ENCODE peak calls at places on chromosomes 12 and 14, in five cellular contexts. U is sigmoid colon, B is heart right ventricle, I is IMR-90, Y is ascending aorta. N is an unnamed sample.

GRCh38 chr14:70013269-70013873 is 134.2 kb downstream of the SMOC1 start:
- DNase-seq in B (no peak), I (peak), U (no peak), Y (no peak), N (no peak)

GRCh38 chr12:116202433-116202832 is 75.1 kb downstream of the MED13L start:
- DNase-seq in U (no peak), I (no peak), Y (no peak), B (no peak), N (no peak)

GRCh38 chr12:88052686-88053085 is 23.5 kb upstream of the C12orf50 start:
- DNase-seq in B (no peak), I (peak), U (no peak), Y (no peak), N (no peak)

GRCh38 chr12:106138646-106139421 is at the start of gene NUAK1:
- DNase-seq in Y (peak), U (peak), B (peak), I (peak), N (no peak)

GRCh38 chr14:100192250-100192671 is 32.8 kb upstream of the DEGS2 start:
- DNase-seq in I (no peak), U (peak), Y (peak), B (peak), N (no peak)

GRCh38 chr14:92455231-92455630 is 58.4 kb upstream of the RIN3 start:
- DNase-seq in U (no peak), I (no peak), B (no peak), Y (no peak), N (no peak)

GRCh38 chr14:58315606-58316005 is 17.3 kb downstream of the ARID4A start:
- DNase-seq in Y (no peak), B (no peak), U (no peak), I (peak), N (no peak)

GRCh38 chr12:30437616-30438015 is 258.1 kb downstream of the IPO8 start:
- DNase-seq in Y (no peak), B (no peak), U (no peak), I (peak), N (no peak)

GRCh38 chr12:13208533-13209278 is 12.2 kb downstream of the EMP1 start:
- DNase-seq in I (peak), B (no peak), Y (no peak), U (no peak), N (no peak)

GRCh38 chr14:25988536-25988935 is 609.3 kb downstream of the NOVA1 start:
- DNase-seq in Y (no peak), B (no peak), I (no peak), U (no peak), N (no peak)

GRCh38 chr14:75831455-75831854 is 150.3 kb downstream of the TGFB3 start:
- DNase-seq in Y (peak), I (peak), U (peak), B (peak), N (no peak)

GRCh38 chr14:31286456-31287293 is 79.1 kb upstream of the HECTD1 start:
- DNase-seq in U (no peak), B (no peak), I (no peak), Y (no peak), N (no peak)

GRCh38 chr14:20177433-20177974 is 13.2 kb upstream of the OR11G2 start:
- DNase-seq in Y (no peak), U (no peak), B (no peak), I (no peak), N (no peak)

GRCh38 chr12:16603265-16603915 is 2.6 kb downstream of the LMO3 start:
- DNase-seq in Y (no peak), I (no peak), U (no peak), B (no peak), N (no peak)

GRCh38 chr12:113007166-113007565 is 28.8 kb downstream of the OAS2 start:
- DNase-seq in B (no peak), I (peak), U (no peak), Y (peak), N (no peak)

GRCh38 chr14:47392351-47392750 is 283.1 kb downstream of the MDGA2 start:
- DNase-seq in I (no peak), U (no peak), Y (no peak), B (no peak), N (no peak)

GRCh38 chr12:124548854-124549378 is 18.5 kb downstream of the NCOR2 start:
- DNase-seq in B (no peak), Y (peak), U (peak), I (peak), N (no peak)

GRCh38 chr14:102568115-102568614 is 24.3 kb upstream of the RCOR1 start:
- DNase-seq in Y (no peak), B (no peak), U (no peak), I (no peak), N (no peak)

GRCh38 chr14:36520601-36521525 is 831 bp upstream of the NKX2-1 start:
- DNase-seq in Y (no peak), U (no peak), I (peak), B (no peak), N (no peak)

GRCh38 chr12:26047401-26048226 is 77.2 kb downstream of the BHLHE41 start:
- DNase-seq in U (no peak), I (no peak), B (no peak), Y (no peak), N (no peak)

GRCh38 chr14:75452900-75453816 is 25.3 kb downstream of the JDP2 start:
- DNase-seq in Y (peak), B (peak), I (peak), U (peak), N (peak)

GRCh38 chr12:85237320-85237719 is 42.7 kb upstream of the ALX1 start:
- DNase-seq in I (no peak), U (no peak), Y (no peak), B (no peak), N (no peak)

GRCh38 chr14:97306133-97306784 is 509.1 kb downstream of the VRK1 start:
- DNase-seq in I (no peak), Y (no peak), U (no peak), B (no peak), N (no peak)

GRCh38 chr14:67413806-67414769 is 2.1 kb upstream of the PLEK2 start:
- DNase-seq in U (peak), B (no peak), Y (peak), I (peak), N (no peak)

GRCh38 chr12:31233061-31233730 is 92.8 kb downstream of the SINHCAF start:
- DNase-seq in I (no peak), B (no peak), U (no peak), Y (no peak), N (no peak)

GRCh38 chr12:84480803-84481202 is 431.8 kb downstream of the SLC6A15 start:
- DNase-seq in B (no peak), Y (no peak), U (no peak), I (no peak), N (no peak)

GRCh38 chr14:51342226-51342625 is 102.2 kb downstream of the TMX1 start:
- DNase-seq in B (no peak), I (peak), Y (no peak), U (no peak), N (no peak)

GRCh38 chr12:96902076-96902475 is 5.0 kb upstream of the NEDD1 start:
- DNase-seq in Y (no peak), U (no peak), B (no peak), I (no peak), N (no peak)

GRCh38 chr14:68781161-68782021 is 11.5 kb downstream of the ZFP36L1 start:
- DNase-seq in B (no peak), I (no peak), U (peak), Y (peak), N (peak)

GRCh38 chr12:111436811-111437210 is 31.1 kb downstream of the SH2B3 start:
- DNase-seq in B (no peak), Y (no peak), I (no peak), U (no peak), N (no peak)

GRCh38 chr12:116366824-116367223 is 89.3 kb upstream of the MED13L start:
- DNase-seq in Y (no peak), U (no peak), I (no peak), B (no peak), N (no peak)

GRCh38 chr14:103628221-103628683 is 759 bp upstream of the KLC1 start:
- DNase-seq in U (peak), B (peak), I (peak), Y (peak), N (peak)

GRCh38 chr12:94099191-94099983 is 49.0 kb upstream of the PLXNC1 start:
- DNase-seq in I (peak), B (no peak), Y (no peak), U (no peak), N (no peak)

GRCh38 chr14:104371031-104371430 is 208.5 kb upstream of the C14orf180 start:
- DNase-seq in I (no peak), B (no peak), U (no peak), Y (no peak), N (no peak)

GRCh38 chr14:78598046-78598652 is 428.0 kb downstream of the NRXN3 start:
- DNase-seq in I (peak), Y (no peak), U (peak), B (peak), N (no peak)

GRCh38 chr14:99531221-99532096 is 50.2 kb downstream of the CCNK start:
- DNase-seq in I (peak), U (no peak), B (no peak), Y (no peak), N (no peak)

GRCh38 chr12:45216297-45216982 is 545 bp downstream of the ANO6 start:
- DNase-seq in B (peak), U (peak), Y (peak), I (peak), N (peak)
- H3K27ac ChIP-seq in B (peak), U (peak), Y (peak), I (peak), N (peak)

DNA sequence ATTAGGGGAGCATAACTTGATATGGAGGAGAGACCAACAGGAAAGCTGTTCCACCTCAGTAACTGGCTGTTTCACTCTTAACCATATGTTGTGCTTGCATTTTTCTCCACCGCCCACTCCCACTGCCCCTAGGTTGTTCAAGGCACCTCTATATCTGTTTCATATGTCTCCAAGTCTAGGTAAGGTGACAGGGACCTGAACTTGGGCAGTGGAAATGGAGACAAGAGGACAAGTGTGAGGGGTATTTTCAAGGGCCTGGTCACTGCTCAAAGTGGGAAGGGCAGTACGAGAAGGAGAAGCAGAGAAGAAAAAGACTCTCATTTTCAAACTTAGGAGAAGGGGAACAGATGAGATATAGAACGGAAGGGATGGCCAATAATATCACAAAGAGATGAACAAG is 3.1 kb downstream of the SLC38A1 start:
- DNase-seq in I (no peak), B (no peak), Y (no peak), U (no peak), N (no peak)
- H3K4me3 ChIP-seq in I (no peak), B (no peak), Y (peak), U (peak), N (no peak)

DNA sequence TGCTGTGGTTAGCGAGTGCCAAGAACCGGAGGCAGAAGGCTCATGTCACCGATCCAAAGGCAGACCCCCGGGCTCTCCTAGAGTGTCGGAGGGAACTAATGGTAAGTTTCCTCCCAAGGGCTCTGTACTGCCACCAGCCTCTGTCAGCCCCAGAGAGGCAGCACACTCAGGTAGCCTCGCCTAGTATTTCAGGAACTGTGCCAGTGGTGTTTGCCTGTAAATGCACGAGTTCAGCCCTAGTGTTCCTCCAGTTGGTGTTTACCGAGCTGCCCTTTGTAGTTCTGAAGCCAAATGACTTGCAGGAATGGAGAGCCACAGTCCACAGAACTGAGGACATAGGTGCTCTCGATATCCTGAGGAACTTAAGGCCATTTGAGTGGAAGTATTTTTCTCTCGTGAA is 72.6 kb downstream of the ESR2 start:
- DNase-seq in I (no peak), B (no peak), U (no peak), Y (peak), N (no peak)
- H3K27ac ChIP-seq in I (no peak), B (peak), U (no peak), Y (no peak), N (no peak)

DNA sequence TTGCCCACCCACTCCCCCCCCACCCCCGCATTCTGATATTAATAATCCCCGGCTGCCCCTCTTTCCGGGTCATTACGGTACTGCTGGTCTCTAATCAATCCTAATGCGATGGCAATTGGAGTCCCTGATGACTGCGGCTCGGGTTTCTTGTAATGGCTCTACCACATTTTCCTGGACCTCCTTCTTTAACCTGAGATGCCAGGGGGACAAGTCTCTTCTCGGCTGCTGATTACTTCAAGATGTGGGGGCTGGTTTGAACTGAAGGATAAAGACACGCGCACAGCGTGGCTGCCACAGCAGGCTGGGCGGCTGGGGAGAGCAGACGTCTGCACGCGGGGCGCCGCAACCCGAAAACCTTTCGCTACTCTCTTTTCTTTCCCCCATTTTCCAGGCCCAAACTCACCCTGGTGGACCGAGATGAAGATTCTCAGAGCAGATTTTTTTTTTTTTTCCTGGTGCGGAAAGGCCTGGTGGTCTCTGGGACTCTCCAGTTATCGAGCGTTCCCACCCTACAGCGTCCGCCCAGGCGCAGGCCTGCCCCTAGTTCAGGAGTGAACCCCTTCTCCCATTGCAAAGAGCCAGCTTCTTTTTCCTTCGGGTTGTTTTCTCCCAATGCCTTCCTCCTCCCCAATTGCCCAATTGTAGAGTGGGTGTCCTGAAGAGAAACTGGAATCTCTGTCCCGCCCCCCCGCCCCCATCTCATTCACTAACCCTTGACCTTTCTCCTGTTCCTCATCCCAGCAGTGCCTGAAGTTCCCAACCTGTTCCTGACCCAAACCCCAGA is 6.0 kb upstream of the SIX1 start:
- DNase-seq in Y (no peak), B (no peak), U (no peak), I (no peak), N (no peak)
- H3K4me3 ChIP-seq in Y (no peak), B (no peak), U (no peak), I (no peak), N (no peak)

GRCh38 chr12:104306943-104307654 is 3.6 kb downstream of the EID3 start:
- DNase-seq in Y (no peak), U (no peak), I (peak), B (no peak), N (no peak)

GRCh38 chr12:104305349-104305748 is 1.8 kb downstream of the EID3 start:
- DNase-seq in U (no peak), I (no peak), B (no peak), Y (no peak), N (no peak)

GRCh38 chr12:104309446-104309993 is 6.0 kb downstream of the EID3 start:
- DNase-seq in Y (no peak), I (no peak), B (no peak), U (no peak), N (no peak)

GRCh38 chr12:104306376-104306775 is 2.8 kb downstream of the EID3 start:
- DNase-seq in Y (no peak), I (no peak), U (no peak), B (no peak), N (no peak)

DNA sequence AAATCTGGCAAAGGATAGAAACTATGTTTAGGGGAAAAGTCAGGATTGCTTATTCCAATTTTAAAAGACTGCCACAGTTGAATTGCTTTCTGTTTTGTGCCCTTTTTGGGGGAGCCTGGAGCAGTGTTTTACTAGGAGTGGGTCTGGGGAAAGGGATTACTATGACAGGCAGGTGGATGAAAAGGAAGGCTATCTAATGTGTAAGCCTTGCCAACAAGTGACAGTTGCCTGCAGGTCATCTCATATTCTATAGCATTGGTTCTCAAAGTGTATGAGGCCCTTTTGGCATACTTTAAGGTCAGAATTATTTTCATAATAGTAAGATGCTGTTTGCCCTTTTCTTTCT is 4.1 kb downstream of the EID3 start:
- DNase-seq in Y (no peak), U (no peak), I (no peak), B (no peak), N (no peak)
- H3K27ac ChIP-seq in Y (no peak), U (no peak), I (no peak), B (no peak), N (peak)

GRCh38 chr12:15589328-15590032 is 199.7 kb downstream of the EPS8 start:
- DNase-seq in B (no peak), Y (no peak), U (no peak), I (no peak), N (no peak)
- H3K4me3 ChIP-seq in B (no peak), Y (peak), U (no peak), I (no peak), N (no peak)

GRCh38 chr14:60160422-60160821 is 4.8 kb downstream of the DHRS7 start:
- DNase-seq in Y (peak), I (no peak), U (no peak), B (peak), N (no peak)
- H3K27ac ChIP-seq in Y (peak), I (no peak), U (no peak), B (no peak), N (peak)